ENCODE peak calls at places on chromosomes 7 and 10, in nine cellular contexts. One of them, this sample, is unnamed. For H3K9me3, the result is how much of the 10 kb centered on the place peaks cover.

GRCh38 chr10:103759100-103759781 is 96.1 kb downstream of the SH3PXD2A start:
- DNase-seq in A673: peak
- DNase-seq in IMR-90: peak
- DNase-seq in neural progenitor cell: no peak
- DNase-seq in right atrium auricular region: no peak
- DNase-seq in MM.1S: peak
- DNase-seq in uterus: peak
- DNase-seq in cardiac muscle cell: peak
- DNase-seq in lower lobe of right lung: no peak
- DNase-seq in this sample: no peak

GRCh38 chr7:25095516-25096345 is 29.3 kb downstream of the CYCS start:
- DNase-seq in A673: no peak
- DNase-seq in IMR-90: no peak
- DNase-seq in neural progenitor cell: peak
- DNase-seq in right atrium auricular region: no peak
- DNase-seq in MM.1S: no peak
- DNase-seq in uterus: no peak
- DNase-seq in cardiac muscle cell: no peak
- DNase-seq in lower lobe of right lung: no peak
- DNase-seq in this sample: no peak

GRCh38 chr7:30804078-30804661 is 33.0 kb downstream of the MINDY4 start:
- DNase-seq in A673: peak
- DNase-seq in IMR-90: peak
- DNase-seq in neural progenitor cell: no peak
- DNase-seq in right atrium auricular region: no peak
- DNase-seq in MM.1S: no peak
- DNase-seq in uterus: no peak
- DNase-seq in cardiac muscle cell: no peak
- DNase-seq in lower lobe of right lung: no peak
- DNase-seq in this sample: peak

GRCh38 chr10:71569775-71570588 is 149.6 kb downstream of the C10orf105 start:
- DNase-seq in A673: peak
- DNase-seq in IMR-90: peak
- DNase-seq in neural progenitor cell: peak
- DNase-seq in right atrium auricular region: peak
- DNase-seq in MM.1S: peak
- DNase-seq in uterus: peak
- DNase-seq in cardiac muscle cell: peak
- DNase-seq in lower lobe of right lung: peak
- DNase-seq in this sample: peak

GRCh38 chr7:4951304-4951703 is 7.7 kb downstream of the MMD2 start:
- DNase-seq in A673: no peak
- DNase-seq in IMR-90: no peak
- DNase-seq in neural progenitor cell: no peak
- DNase-seq in right atrium auricular region: no peak
- DNase-seq in MM.1S: no peak
- DNase-seq in uterus: no peak
- DNase-seq in cardiac muscle cell: no peak
- DNase-seq in lower lobe of right lung: no peak
- DNase-seq in this sample: no peak

GRCh38 chr7:142793156-142793555 is 22.4 kb downstream of the PRSS2 start:
- DNase-seq in A673: no peak
- DNase-seq in IMR-90: no peak
- DNase-seq in neural progenitor cell: no peak
- DNase-seq in right atrium auricular region: no peak
- DNase-seq in MM.1S: no peak
- DNase-seq in uterus: no peak
- DNase-seq in cardiac muscle cell: no peak
- DNase-seq in lower lobe of right lung: no peak
- DNase-seq in this sample: no peak

GRCh38 chr10:89535185-89536012 is at the start of gene SLC16A12:
- DNase-seq in A673: peak
- DNase-seq in IMR-90: no peak
- DNase-seq in neural progenitor cell: peak
- DNase-seq in right atrium auricular region: no peak
- DNase-seq in MM.1S: no peak
- DNase-seq in uterus: no peak
- DNase-seq in cardiac muscle cell: peak
- DNase-seq in lower lobe of right lung: peak
- DNase-seq in this sample: no peak

GRCh38 chr7:106094780-106095179 is 17.3 kb downstream of the SYPL1 start:
- DNase-seq in A673: no peak
- DNase-seq in IMR-90: no peak
- DNase-seq in neural progenitor cell: no peak
- DNase-seq in right atrium auricular region: no peak
- DNase-seq in MM.1S: no peak
- DNase-seq in uterus: no peak
- DNase-seq in cardiac muscle cell: no peak
- DNase-seq in lower lobe of right lung: no peak
- DNase-seq in this sample: no peak

DNA sequence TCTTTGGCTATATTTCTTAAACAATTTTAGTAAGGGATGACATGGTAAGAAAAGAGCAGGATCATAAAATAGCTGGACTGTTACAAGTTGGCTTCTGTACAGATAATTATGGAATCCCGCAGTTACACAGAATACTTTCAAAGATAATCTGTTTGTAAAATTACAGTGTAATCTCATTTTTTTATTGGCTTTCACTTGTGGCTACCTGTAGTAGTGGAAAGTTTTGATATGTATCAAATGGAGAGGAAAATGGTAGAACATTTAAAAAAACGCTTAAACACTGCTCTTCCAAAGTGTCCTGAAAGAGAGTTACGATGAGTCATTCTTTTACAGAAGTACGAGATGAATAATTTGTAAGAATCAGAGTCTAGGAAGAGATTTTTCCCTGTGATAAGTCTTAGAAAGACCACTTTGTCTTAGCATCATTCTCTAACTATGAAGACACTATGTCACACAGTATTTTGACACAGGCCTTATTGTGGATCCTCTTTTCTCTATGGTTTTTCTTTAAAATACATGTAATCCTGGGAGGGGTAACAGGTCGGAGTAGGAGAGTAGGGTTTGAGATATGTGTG is 215.0 kb upstream of the DKK1 start:
- DNase-seq in A673: no peak
- DNase-seq in IMR-90: no peak
- DNase-seq in neural progenitor cell: no peak
- DNase-seq in right atrium auricular region: no peak
- DNase-seq in MM.1S: no peak
- DNase-seq in uterus: no peak
- DNase-seq in cardiac muscle cell: no peak
- DNase-seq in lower lobe of right lung: no peak
- DNase-seq in this sample: no peak
- H3K9me3 ChIP-seq in A673: under half
- H3K9me3 ChIP-seq in IMR-90: under half
- H3K9me3 ChIP-seq in neural progenitor cell: under half
- H3K9me3 ChIP-seq in right atrium auricular region: under half
- H3K9me3 ChIP-seq in MM.1S: under half
- H3K9me3 ChIP-seq in uterus: under half
- H3K9me3 ChIP-seq in cardiac muscle cell: under half
- H3K9me3 ChIP-seq in lower lobe of right lung: under half
- H3K9me3 ChIP-seq in this sample: under half

GRCh38 chr7:57218196-57218716 is 86.0 kb upstream of the ZNF479 start:
- DNase-seq in A673: no peak
- DNase-seq in IMR-90: no peak
- DNase-seq in neural progenitor cell: no peak
- DNase-seq in right atrium auricular region: no peak
- DNase-seq in MM.1S: no peak
- DNase-seq in uterus: no peak
- DNase-seq in cardiac muscle cell: no peak
- DNase-seq in lower lobe of right lung: peak
- DNase-seq in this sample: no peak

GRCh38 chr7:57216340-57216739 is 84.1 kb upstream of the ZNF479 start:
- DNase-seq in A673: no peak
- DNase-seq in IMR-90: no peak
- DNase-seq in neural progenitor cell: no peak
- DNase-seq in right atrium auricular region: no peak
- DNase-seq in MM.1S: no peak
- DNase-seq in uterus: no peak
- DNase-seq in cardiac muscle cell: peak
- DNase-seq in lower lobe of right lung: peak
- DNase-seq in this sample: no peak

GRCh38 chr7:57211428-57212100 is 79.3 kb upstream of the ZNF479 start:
- DNase-seq in A673: no peak
- DNase-seq in IMR-90: no peak
- DNase-seq in neural progenitor cell: no peak
- DNase-seq in right atrium auricular region: no peak
- DNase-seq in MM.1S: no peak
- DNase-seq in uterus: no peak
- DNase-seq in cardiac muscle cell: no peak
- DNase-seq in lower lobe of right lung: peak
- DNase-seq in this sample: no peak

GRCh38 chr7:57210871-57211270 is 78.6 kb upstream of the ZNF479 start:
- DNase-seq in A673: no peak
- DNase-seq in IMR-90: no peak
- DNase-seq in neural progenitor cell: no peak
- DNase-seq in right atrium auricular region: no peak
- DNase-seq in MM.1S: no peak
- DNase-seq in uterus: no peak
- DNase-seq in cardiac muscle cell: no peak
- DNase-seq in lower lobe of right lung: peak
- DNase-seq in this sample: no peak

DNA sequence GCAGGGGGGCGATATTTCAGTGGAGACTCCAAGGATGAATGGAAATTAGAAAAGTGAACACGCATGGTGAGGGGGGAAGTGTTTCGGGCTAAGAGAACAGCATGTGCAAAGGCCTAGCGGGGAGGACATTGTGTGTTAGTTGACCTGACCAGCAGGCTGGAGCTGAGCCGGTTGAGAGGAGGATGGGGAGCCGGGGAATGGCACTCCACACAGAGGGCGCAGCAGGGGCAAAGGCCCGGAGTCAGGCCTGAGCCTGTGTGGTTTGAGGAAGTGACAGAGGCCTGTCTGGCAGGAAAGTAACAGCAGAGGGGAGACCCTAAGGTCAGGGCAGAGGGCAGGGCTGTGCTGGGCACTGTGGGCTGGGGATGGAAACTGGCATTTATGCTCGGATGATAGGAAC is 83.2 kb upstream of the ZNF479 start:
- DNase-seq in A673: no peak
- DNase-seq in IMR-90: no peak
- DNase-seq in neural progenitor cell: no peak
- DNase-seq in right atrium auricular region: no peak
- DNase-seq in MM.1S: no peak
- DNase-seq in uterus: no peak
- DNase-seq in cardiac muscle cell: no peak
- DNase-seq in lower lobe of right lung: peak
- DNase-seq in this sample: no peak
- H3K9me3 ChIP-seq in A673: under half
- H3K9me3 ChIP-seq in IMR-90: under half
- H3K9me3 ChIP-seq in neural progenitor cell: under half
- H3K9me3 ChIP-seq in right atrium auricular region: under half
- H3K9me3 ChIP-seq in MM.1S: under half
- H3K9me3 ChIP-seq in uterus: under half
- H3K9me3 ChIP-seq in cardiac muscle cell: under half
- H3K9me3 ChIP-seq in lower lobe of right lung: under half
- H3K9me3 ChIP-seq in this sample: under half

GRCh38 chr7:71900556-71900955 is 511.6 kb downstream of the CALN1 start:
- DNase-seq in A673: no peak
- DNase-seq in IMR-90: no peak
- DNase-seq in neural progenitor cell: no peak
- DNase-seq in right atrium auricular region: no peak
- DNase-seq in MM.1S: peak
- DNase-seq in uterus: no peak
- DNase-seq in cardiac muscle cell: no peak
- DNase-seq in lower lobe of right lung: no peak
- DNase-seq in this sample: no peak

GRCh38 chr7:71904486-71904885 is 507.7 kb downstream of the CALN1 start:
- DNase-seq in A673: no peak
- DNase-seq in IMR-90: no peak
- DNase-seq in neural progenitor cell: no peak
- DNase-seq in right atrium auricular region: no peak
- DNase-seq in MM.1S: no peak
- DNase-seq in uterus: no peak
- DNase-seq in cardiac muscle cell: no peak
- DNase-seq in lower lobe of right lung: no peak
- DNase-seq in this sample: no peak
- H3K9me3 ChIP-seq in A673: under half
- H3K9me3 ChIP-seq in IMR-90: under half
- H3K9me3 ChIP-seq in neural progenitor cell: under half
- H3K9me3 ChIP-seq in right atrium auricular region: under half
- H3K9me3 ChIP-seq in MM.1S: under half
- H3K9me3 ChIP-seq in uterus: under half
- H3K9me3 ChIP-seq in cardiac muscle cell: under half
- H3K9me3 ChIP-seq in lower lobe of right lung: under half
- H3K9me3 ChIP-seq in this sample: under half

GRCh38 chr7:64904008-64904407 is 935 bp downstream of the ZNF273 start:
- DNase-seq in A673: no peak
- DNase-seq in IMR-90: no peak
- DNase-seq in neural progenitor cell: no peak
- DNase-seq in right atrium auricular region: no peak
- DNase-seq in MM.1S: no peak
- DNase-seq in uterus: no peak
- DNase-seq in cardiac muscle cell: no peak
- DNase-seq in lower lobe of right lung: no peak
- DNase-seq in this sample: no peak

GRCh38 chr7:64905133-64905532 is 2.1 kb downstream of the ZNF273 start:
- DNase-seq in A673: no peak
- DNase-seq in IMR-90: no peak
- DNase-seq in neural progenitor cell: no peak
- DNase-seq in right atrium auricular region: no peak
- DNase-seq in MM.1S: no peak
- DNase-seq in uterus: no peak
- DNase-seq in cardiac muscle cell: no peak
- DNase-seq in lower lobe of right lung: no peak
- DNase-seq in this sample: no peak

GRCh38 chr7:64902806-64903721 is at the start of gene ZNF273:
- DNase-seq in A673: peak
- DNase-seq in IMR-90: peak
- DNase-seq in neural progenitor cell: peak
- DNase-seq in right atrium auricular region: peak
- DNase-seq in MM.1S: peak
- DNase-seq in uterus: peak
- DNase-seq in cardiac muscle cell: peak
- DNase-seq in lower lobe of right lung: peak
- DNase-seq in this sample: peak

GRCh38 chr7:64907641-64908326 is 4.7 kb downstream of the ZNF273 start:
- DNase-seq in A673: peak
- DNase-seq in IMR-90: peak
- DNase-seq in neural progenitor cell: no peak
- DNase-seq in right atrium auricular region: no peak
- DNase-seq in MM.1S: no peak
- DNase-seq in uterus: no peak
- DNase-seq in cardiac muscle cell: no peak
- DNase-seq in lower lobe of right lung: no peak
- DNase-seq in this sample: peak

DNA sequence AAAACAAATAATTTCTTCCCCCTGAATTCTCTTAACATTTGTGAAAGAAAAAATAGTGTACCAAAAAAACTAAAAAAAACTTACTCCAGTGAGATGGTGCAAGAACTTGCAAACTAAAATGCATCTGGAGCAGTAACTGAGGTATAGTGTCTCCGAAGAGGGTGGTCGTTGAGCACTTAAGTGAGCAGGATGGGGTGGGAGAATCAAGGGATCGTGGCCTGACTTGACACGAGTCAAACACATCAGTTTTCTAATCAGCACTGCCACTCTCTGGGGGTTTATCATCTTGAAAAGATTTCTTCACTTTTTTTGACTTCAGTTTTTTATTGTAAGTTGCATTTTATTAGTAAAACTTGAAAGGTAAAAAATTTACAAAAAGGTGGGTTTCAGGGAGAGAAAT is 2.5 kb downstream of the ZNF273 start:
- DNase-seq in A673: no peak
- DNase-seq in IMR-90: no peak
- DNase-seq in neural progenitor cell: no peak
- DNase-seq in right atrium auricular region: no peak
- DNase-seq in MM.1S: no peak
- DNase-seq in uterus: no peak
- DNase-seq in cardiac muscle cell: no peak
- DNase-seq in lower lobe of right lung: no peak
- DNase-seq in this sample: no peak
- H3K9me3 ChIP-seq in A673: under half
- H3K9me3 ChIP-seq in IMR-90: under half
- H3K9me3 ChIP-seq in neural progenitor cell: under half
- H3K9me3 ChIP-seq in right atrium auricular region: under half
- H3K9me3 ChIP-seq in MM.1S: under half
- H3K9me3 ChIP-seq in uterus: under half
- H3K9me3 ChIP-seq in cardiac muscle cell: under half
- H3K9me3 ChIP-seq in lower lobe of right lung: under half
- H3K9me3 ChIP-seq in this sample: under half

This sample was measured in SJCRH30.